ENCODE peak calls at places on chromosomes 16 and 17, in ten cellular contexts. S is cardiac fibroblast, U is IMR-90, Z is H7, X is endothelial cell of umbilical vein, R is MM.1S, Q is ACHN, E is NCI-H345, B is hepatocyte, I is T-helper 1 cell. A is an unnamed sample.

GRCh38 chr16:52545544-52546262 is 1.2 kb downstream of the TOX3 start:
- DNase-seq in S (no peak), U (no peak), Z (peak), X (no peak), R (no peak), Q (no peak), E (peak), B (peak), I (no peak), A (no peak)

GRCh38 chr17:45801386-45801785 is 17.3 kb downstream of the CRHR1 start:
- DNase-seq in S (no peak), U (no peak), Z (no peak), X (no peak), R (no peak), Q (no peak), E (no peak), B (no peak), I (no peak), A (no peak)

GRCh38 chr16:20243731-20244281 is 83.5 kb downstream of the GP2 start:
- DNase-seq in S (no peak), U (no peak), Z (no peak), X (no peak), R (no peak), Q (no peak), E (no peak), B (no peak), I (no peak), A (no peak)

GRCh38 chr16:83995756-83996155 is 27.7 kb downstream of the NECAB2 start:
- DNase-seq in S (no peak), U (peak), Z (peak), X (no peak), R (no peak), Q (no peak), E (peak), B (peak), I (no peak), A (peak)

GRCh38 chr17:75776399-75777242 is 8.0 kb upstream of the UNK start:
- DNase-seq in S (peak), U (no peak), Z (no peak), X (no peak), R (no peak), Q (peak), E (no peak), B (peak), I (peak), A (peak)

GRCh38 chr16:57628008-57628781 is at the start of gene ADGRG1:
- DNase-seq in S (peak), U (peak), Z (peak), X (peak), R (no peak), Q (peak), E (no peak), B (peak), I (no peak), A (peak)

GRCh38 chr17:1735418-1735817 is 7.3 kb upstream of the SERPINF2 start:
- DNase-seq in S (no peak), U (no peak), Z (peak), X (no peak), R (no peak), Q (no peak), E (no peak), B (no peak), I (no peak), A (no peak)

GRCh38 chr16:23566724-23567123 is 9.2 kb downstream of the UBFD1 start:
- DNase-seq in S (no peak), U (no peak), Z (no peak), X (no peak), R (no peak), Q (no peak), E (no peak), B (no peak), I (no peak), A (no peak)

GRCh38 chr17:48728232-48729231 is at the start of gene HOXB13:
- DNase-seq in S (peak), U (peak), Z (peak), X (peak), R (peak), Q (peak), E (peak), B (peak), I (peak), A (peak)

GRCh38 chr16:81627729-81628128 is 151.4 kb upstream of the PLCG2 start:
- DNase-seq in S (no peak), U (no peak), Z (no peak), X (no peak), R (no peak), Q (no peak), E (no peak), B (no peak), I (no peak), A (no peak)

GRCh38 chr16:11032922-11033291 is 88.5 kb downstream of the CLEC16A start:
- DNase-seq in S (peak), U (peak), Z (no peak), X (no peak), R (no peak), Q (no peak), E (no peak), B (peak), I (no peak), A (no peak)

GRCh38 chr16:88310796-88311605 is 71.8 kb upstream of the ZNF469 start:
- DNase-seq in S (no peak), U (no peak), Z (no peak), X (no peak), R (no peak), Q (no peak), E (no peak), B (no peak), I (no peak), A (no peak)

GRCh38 chr17:17693253-17693954 is 12.1 kb downstream of the RAI1 start:
- DNase-seq in S (peak), U (no peak), Z (peak), X (peak), R (no peak), Q (no peak), E (peak), B (peak), I (no peak), A (peak)

GRCh38 chr17:38590988-38591758 is 14.6 kb downstream of the SRCIN1 start:
- DNase-seq in S (no peak), U (no peak), Z (no peak), X (no peak), R (peak), Q (no peak), E (no peak), B (no peak), I (no peak), A (peak)

GRCh38 chr17:4199818-4200402 is 56.9 kb downstream of the CYB5D2 start:
- DNase-seq in S (peak), U (peak), Z (peak), X (peak), R (peak), Q (peak), E (no peak), B (peak), I (peak), A (peak)

GRCh38 chr17:9244066-9245052 is 223.0 kb downstream of the NTN1 start:
- DNase-seq in S (peak), U (peak), Z (peak), X (no peak), R (no peak), Q (no peak), E (no peak), B (no peak), I (no peak), A (no peak)

GRCh38 chr17:35972066-35972465 is 9.2 kb downstream of the CCL16 start:
- DNase-seq in S (no peak), U (no peak), Z (no peak), X (no peak), R (no peak), Q (no peak), E (no peak), B (no peak), I (no peak), A (no peak)

GRCh38 chr17:74937064-74938051 is 1.7 kb downstream of the OTOP3 start:
- DNase-seq in S (no peak), U (no peak), Z (peak), X (no peak), R (no peak), Q (no peak), E (no peak), B (no peak), I (no peak), A (no peak)

GRCh38 chr17:41813039-41813680 is 356 bp downstream of the FKBP10 start:
- DNase-seq in S (no peak), U (no peak), Z (no peak), X (no peak), R (no peak), Q (no peak), E (no peak), B (no peak), I (no peak), A (no peak)

GRCh38 chr16:73065617-73066313 is 17.8 kb upstream of the ZFHX3 start:
- DNase-seq in S (peak), U (no peak), Z (peak), X (no peak), R (no peak), Q (no peak), E (no peak), B (no peak), I (no peak), A (no peak)

GRCh38 chr17:12342609-12343248 is 322.1 kb downstream of the MAP2K4 start:
- DNase-seq in S (no peak), U (no peak), Z (peak), X (no peak), R (no peak), Q (peak), E (no peak), B (peak), I (no peak), A (peak)

GRCh38 chr16:11571549-11571948 is 15.2 kb downstream of the LITAF start:
- DNase-seq in S (no peak), U (no peak), Z (no peak), X (no peak), R (no peak), Q (no peak), E (no peak), B (no peak), I (no peak), A (no peak)

GRCh38 chr17:35540589-35541404 is 3.3 kb upstream of the SLFN12L start:
- DNase-seq in S (peak), U (peak), Z (no peak), X (peak), R (peak), Q (peak), E (no peak), B (no peak), I (peak), A (no peak)

GRCh38 chr16:14369734-14370598 is 260.1 kb downstream of the PARN start:
- DNase-seq in S (peak), U (no peak), Z (peak), X (peak), R (no peak), Q (no peak), E (no peak), B (no peak), I (no peak), A (no peak)

GRCh38 chr16:56029026-56029425 is 153.9 kb upstream of the CES5A start:
- DNase-seq in S (no peak), U (no peak), Z (no peak), X (no peak), R (no peak), Q (no peak), E (no peak), B (no peak), I (no peak), A (no peak)

GRCh38 chr16:54964239-54964638 is 33.6 kb downstream of the IRX5 start:
- DNase-seq in S (no peak), U (no peak), Z (no peak), X (no peak), R (no peak), Q (no peak), E (no peak), B (no peak), I (no peak), A (no peak)

GRCh38 chr16:52252680-52253079 is 294.3 kb downstream of the TOX3 start:
- DNase-seq in S (no peak), U (no peak), Z (peak), X (no peak), R (no peak), Q (no peak), E (no peak), B (no peak), I (no peak), A (no peak)

GRCh38 chr16:77191259-77191969 is 424 bp downstream of the MON1B start:
- DNase-seq in S (peak), U (no peak), Z (no peak), X (no peak), R (peak), Q (peak), E (no peak), B (peak), I (no peak), A (peak)

GRCh38 chr16:30722916-30723315 is 23.9 kb downstream of the SRCAP start:
- DNase-seq in S (no peak), U (no peak), Z (no peak), X (no peak), R (no peak), Q (no peak), E (no peak), B (no peak), I (no peak), A (no peak)